ENCODE peak calls at places on chromosomes 4 and X, in five cellular contexts. M is H9, F is mesenchymal stem cell, C is H1, X is trophoblast cell. I is an unnamed sample.

GRCh38 chr4:152937535-152938236 is 1.6 kb downstream of the FHDC1 start:
- DNase-seq in F (peak), M (no peak), C (peak), X (peak), I (peak)

GRCh38 chr4:135552131-135552530 is 1350.5 kb upstream of the PABPC4L start:
- DNase-seq in M (no peak), F (no peak), C (no peak), X (peak), I (no peak)

GRCh38 chrX:34881671-34882070 is 60.9 kb upstream of the FAM47B start:
- DNase-seq in X (no peak), M (no peak), F (no peak), C (no peak), I (no peak)

GRCh38 chr4:127533028-127533700 is 99.6 kb upstream of the INTU start:
- DNase-seq in X (no peak), M (no peak), C (no peak), F (peak), I (no peak)

GRCh38 chr4:67725132-67725531 is 24.2 kb upstream of the UBA6 start:
- DNase-seq in M (no peak), F (no peak), X (peak), C (no peak), I (no peak)

GRCh38 chrX:138945219-138945618 is 233.7 kb upstream of the FGF13 start:
- DNase-seq in F (no peak), M (no peak), X (peak), C (no peak), I (no peak)

GRCh38 chrX:134520860-134521390 is 61.0 kb downstream of the HPRT1 start:
- DNase-seq in F (peak), X (peak), C (no peak), M (peak), I (peak)

GRCh38 chr4:77819836-77820679 is 890 bp upstream of the CNOT6L start:
- DNase-seq in M (peak), C (peak), X (peak), F (peak), I (peak)

GRCh38 chrX:73930300-73930699 is 367.3 kb downstream of the CHIC1 start:
- DNase-seq in F (no peak), X (no peak), M (no peak), C (no peak), I (no peak)

GRCh38 chrX:78092296-78092695 is 11.8 kb upstream of the PGK1 start:
- DNase-seq in X (no peak), C (peak), F (peak), M (peak), I (no peak)

GRCh38 chrX:4249401-4249800 is 536.0 kb upstream of the PRKX start:
- DNase-seq in F (no peak), M (no peak), X (no peak), C (no peak), I (no peak)

GRCh38 chrX:129771266-129771995 is 8.3 kb upstream of the SASH3 start:
- DNase-seq in C (no peak), X (no peak), F (no peak), M (no peak), I (no peak)
- H2BK12ac ChIP-seq in C (no peak), X (no peak), F (no peak), M (no peak), I (no peak)

GRCh38 chrX:154804957-154805695 is at the start of gene MPP1:
- DNase-seq in X (peak), F (peak), C (peak), M (peak), I (peak)
- H3K9ac ChIP-seq in X (peak), F (peak), C (no peak), M (peak), I (peak)

GRCh38 chrX:42739258-42739657 is 38.7 kb downstream of the PPP1R2C start:
- DNase-seq in X (no peak), M (no peak), C (no peak), F (no peak), I (no peak)
- H3K4me2 ChIP-seq in X (no peak), M (no peak), C (no peak), F (no peak), I (no peak)

GRCh38 chr4:150321113-150321512 is 242.9 kb downstream of the DCLK2 start:
- DNase-seq in X (no peak), C (no peak), M (no peak), F (no peak), I (no peak)
- H2BK12ac ChIP-seq in X (no peak), C (no peak), M (no peak), F (no peak), I (no peak)

GRCh38 chrX:48945517-48946348 is 11.7 kb downstream of the OTUD5 start:
- DNase-seq in C (peak), M (peak), X (peak), F (peak), I (no peak)
- H3K9ac ChIP-seq in C (no peak), M (no peak), X (no peak), F (no peak), I (no peak)

DNA sequence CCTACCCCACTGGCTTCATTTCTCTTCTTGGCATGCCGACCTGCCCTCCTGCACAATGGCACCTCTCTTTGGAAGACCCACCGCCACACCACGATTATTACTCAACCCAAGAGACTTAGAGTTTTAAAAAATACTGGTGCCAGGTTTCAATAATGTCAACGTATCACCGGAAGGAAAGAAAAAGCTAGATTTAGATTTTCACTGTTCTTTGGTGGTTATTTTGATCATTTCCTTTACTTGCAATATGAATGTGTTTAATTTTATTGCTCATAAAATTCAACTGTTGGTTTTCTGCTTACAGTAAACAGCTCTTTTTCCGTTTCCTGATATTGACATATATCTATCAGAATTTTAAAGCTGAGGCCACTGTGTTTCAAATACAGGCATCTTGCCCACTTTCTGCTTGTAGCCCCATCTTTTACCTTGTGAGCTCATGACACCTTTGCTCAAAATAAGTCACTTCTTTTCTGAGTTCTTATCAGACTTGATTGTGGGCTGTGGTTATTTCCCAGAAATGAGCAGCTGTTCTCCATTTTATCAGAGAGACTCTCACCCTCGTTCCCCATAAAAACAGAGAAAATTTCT is 439.1 kb downstream of the INPP4B start:
- DNase-seq in M (no peak), X (no peak), C (no peak), F (no peak), I (no peak)
- H3K4me2 ChIP-seq in M (no peak), X (no peak), C (no peak), F (no peak), I (no peak)

GRCh38 chrX:53122013-53122412 is 28.1 kb downstream of the KANTR start:
- DNase-seq in X (no peak), F (no peak), M (no peak), C (no peak), I (no peak)
- H2BK12ac ChIP-seq in X (no peak), F (no peak), M (no peak), C (no peak), I (no peak)

DNA sequence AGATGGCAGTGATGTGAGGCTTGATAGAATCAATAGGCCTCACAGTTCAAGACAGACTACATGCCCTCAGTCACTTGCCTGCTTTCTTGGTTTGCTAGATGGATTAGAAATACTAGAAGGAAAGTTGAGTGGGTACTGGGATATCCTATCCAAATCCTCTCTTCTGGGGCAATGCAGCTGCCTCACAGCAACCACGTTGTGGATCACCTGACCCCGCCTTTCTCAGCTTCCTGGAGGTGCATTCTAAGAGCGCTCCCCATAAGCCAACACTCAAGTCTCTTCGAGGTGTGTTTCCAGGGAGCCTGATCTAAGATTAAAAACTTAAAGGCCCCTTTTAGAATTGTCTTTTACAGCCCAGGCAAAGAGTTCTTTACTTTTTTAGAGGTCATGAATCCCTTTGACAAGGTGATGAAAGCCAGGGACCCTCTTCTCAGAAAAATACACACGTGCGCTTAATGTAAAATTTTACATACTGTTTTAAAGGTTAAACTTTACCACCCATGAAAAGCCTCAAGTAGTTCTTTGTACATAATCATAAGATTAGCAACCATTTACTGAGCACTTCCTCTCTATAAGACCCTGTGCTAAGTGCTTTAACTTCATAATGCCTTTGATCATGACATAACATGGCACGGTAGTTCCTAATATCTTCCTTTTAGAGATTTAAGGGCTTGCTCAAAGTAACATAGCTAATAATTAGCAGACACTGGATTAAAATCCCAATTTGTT is 840 bp upstream of the RPL34 start:
- DNase-seq in F (no peak), C (no peak), X (no peak), M (no peak), I (no peak)
- H3K9ac ChIP-seq in F (peak), C (no peak), X (no peak), M (no peak), I (no peak)

I was measured in neuronal stem cell.